ENCODE peak calls at places on chromosomes 12 and 14, in eight cellular contexts. X is upper lobe of right lung, M is tibial artery, C is lower lobe of right lung, O is HCT116, B is heart left ventricle, S is hepatocyte, G is astrocyte. F is an unnamed sample.

GRCh38 chr12:12537421-12537820 is 25.2 kb downstream of the DUSP16 start:
- DNase-seq in X (no peak), C (no peak), S (no peak), M (no peak), B (no peak), O (no peak), G (no peak), F (no peak)

GRCh38 chr12:8491848-8492530 is 21.3 kb upstream of the CLEC4D start:
- DNase-seq in X (no peak), G (no peak), B (no peak), S (no peak), C (no peak), M (no peak), O (no peak), F (no peak)

GRCh38 chr14:23078692-23079116 is 16.2 kb downstream of the ACIN1 start:
- DNase-seq in B (no peak), O (no peak), S (peak; percentile 86), C (peak; percentile 64), G (peak; percentile 91), M (peak; percentile 90), X (no peak), F (no peak)

GRCh38 chr12:24561411-24561871 is 387.5 kb downstream of the BCAT1 start:
- DNase-seq in B (no peak), O (no peak), C (no peak), M (no peak), X (no peak), G (peak; percentile 53), S (peak; percentile 46), F (no peak)

GRCh38 chr14:20697273-20698017 is 8.9 kb downstream of the ANG start:
- DNase-seq in S (peak; percentile 75), M (no peak), B (peak; percentile 53), C (peak; percentile 61), X (no peak), G (peak; percentile 24), O (peak; percentile 55), F (peak; percentile 48)

GRCh38 chr12:58026421-58026820 is 85.1 kb downstream of the ATP23 start:
- DNase-seq in G (no peak), C (no peak), O (no peak), B (no peak), X (no peak), M (no peak), S (no peak), F (no peak)

GRCh38 chr12:54071942-54072341 is 18.3 kb downstream of the HOXC4 start:
- DNase-seq in G (no peak), C (no peak), S (no peak), M (no peak), O (no peak), X (no peak), B (no peak), F (no peak)

GRCh38 chr12:100675432-100675831 is 101.9 kb downstream of the GAS2L3 start:
- DNase-seq in O (no peak), B (peak; percentile 32), C (no peak), M (no peak), X (no peak), G (peak; percentile 34), S (peak; percentile 43), F (peak; percentile 53)

GRCh38 chr14:62053188-62053587 is 291.0 kb downstream of the SNAPC1 start:
- DNase-seq in B (no peak), X (no peak), M (no peak), G (no peak), S (no peak), C (no peak), O (no peak), F (no peak)

DNA sequence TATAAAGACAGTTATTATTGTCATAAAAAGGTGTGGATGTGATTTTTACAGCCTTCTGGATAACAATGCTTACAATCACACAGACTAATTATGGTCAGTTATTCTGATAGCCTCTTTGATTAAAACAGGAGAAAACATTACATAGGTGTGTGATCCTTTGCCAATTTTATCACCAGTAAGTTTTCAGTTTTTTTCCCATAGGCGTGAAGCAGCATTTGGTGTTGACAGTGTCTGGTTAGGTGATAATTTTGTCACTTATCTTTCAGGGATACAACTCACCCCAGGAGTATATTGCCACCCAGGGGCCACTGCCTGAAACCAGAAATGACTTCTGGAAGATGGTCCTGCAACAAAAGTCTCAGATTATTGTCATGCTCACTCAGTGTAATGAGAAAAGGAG is 208.8 kb downstream of the EPS8 start:
- DNase-seq in X (no peak), B (no peak), M (no peak), S (no peak), O (no peak), C (no peak), G (no peak), F (no peak)
- TF ChIP-seq CTCF in X (no peak), B (no peak), M (no peak), S (no peak), O (peak; percentile 5), C (no peak), G (no peak), F (no peak)

DNA sequence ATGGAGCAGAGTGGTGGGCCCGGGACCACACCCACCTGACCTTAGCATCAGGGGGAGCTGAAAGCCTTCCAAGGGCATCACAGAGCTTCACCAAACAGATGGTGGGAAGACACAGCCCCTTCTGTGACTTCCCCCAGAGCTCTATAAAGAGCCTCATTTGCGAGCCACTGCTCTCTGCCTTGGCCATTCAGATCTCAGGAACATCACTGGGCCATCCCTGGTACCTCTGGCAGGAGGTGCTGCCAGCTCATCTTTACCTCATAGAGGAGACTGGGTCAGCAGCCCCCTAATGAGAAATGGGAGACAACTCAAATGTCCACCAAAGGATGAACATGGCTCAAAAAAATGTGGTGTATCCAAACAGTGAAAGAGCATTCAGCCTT is 116.9 kb downstream of the GCH1 start:
- DNase-seq in S (no peak), X (no peak), B (no peak), G (no peak), C (no peak), O (no peak), M (no peak), F (no peak)
- H3K4me3 ChIP-seq in S (no peak overlapping the region), X (no peak overlapping the region), B (no peak overlapping the region), G (no peak overlapping the region), C (no peak overlapping the region), O (no peak overlapping the region), M (no peak overlapping the region), F (no peak overlapping the region)

DNA sequence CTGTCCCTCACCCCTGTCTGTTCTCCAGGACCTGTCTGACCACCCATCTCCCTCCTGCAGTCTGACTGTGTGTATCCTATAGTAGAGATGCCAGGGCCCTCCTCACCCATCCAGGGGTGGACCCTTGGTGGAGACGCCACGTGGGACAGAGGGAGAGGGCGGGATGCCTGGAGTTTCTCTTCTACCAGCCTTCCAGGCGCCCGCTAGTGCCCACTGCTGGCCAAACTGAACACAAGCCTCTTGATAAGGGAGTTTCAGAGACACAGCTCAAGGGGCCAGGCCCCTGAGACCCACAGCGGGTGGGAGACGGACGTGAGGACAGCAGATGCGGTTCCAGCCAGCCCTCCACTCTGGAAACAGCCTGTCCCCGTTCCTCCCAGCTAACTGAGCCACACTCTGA is 147.3 kb downstream of the RBM19 start:
- DNase-seq in O (no peak), X (no peak), G (no peak), S (peak; percentile 24), M (no peak), C (no peak), B (no peak), F (no peak)
- TF ChIP-seq CTCF in O (peak; percentile 25), X (no peak), G (no peak), S (peak; percentile 31), M (no peak), C (no peak), B (no peak), F (no peak)

GRCh38 chr14:100223332-100224171 is 15.4 kb upstream of the YY1 start:
- DNase-seq in O (no peak), M (no peak), X (no peak), C (no peak), G (no peak), B (no peak), S (peak; percentile 34), F (no peak)

GRCh38 chr14:100222219-100223093 is 16.5 kb upstream of the YY1 start:
- DNase-seq in G (no peak), O (no peak), B (no peak), M (no peak), C (no peak), S (no peak), X (no peak), F (no peak)

GRCh38 chr14:100221419-100222218 is 17.3 kb upstream of the YY1 start:
- DNase-seq in B (peak; percentile 35), M (no peak), G (peak; percentile 55), S (peak; percentile 80), C (peak; percentile 80), X (peak; percentile 79), O (no peak), F (peak; percentile 52)

GRCh38 chr14:100225169-100225568 is 13.8 kb upstream of the YY1 start:
- DNase-seq in X (no peak), G (no peak), S (no peak), O (no peak), B (no peak), M (no peak), C (no peak), F (no peak)

DNA sequence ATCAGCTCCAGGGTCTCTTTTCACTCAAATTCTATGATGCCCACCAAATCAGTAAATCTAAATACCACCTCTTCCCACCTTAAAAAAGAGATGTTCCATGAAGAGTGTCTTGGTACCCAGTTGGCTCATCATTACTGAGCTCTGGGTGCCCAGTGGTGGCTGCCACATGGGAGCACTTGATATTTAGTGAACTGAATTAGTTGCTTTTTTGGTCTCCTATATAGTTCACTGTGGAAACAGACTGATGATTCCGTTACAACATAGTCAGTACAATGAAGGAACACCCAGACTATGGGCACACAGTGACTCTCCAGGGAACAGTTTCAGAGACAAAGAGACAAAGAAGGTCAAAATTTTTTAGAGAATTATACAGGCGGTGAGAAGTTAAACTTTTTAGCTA is 14.7 kb upstream of the YY1 start:
- DNase-seq in B (no peak), O (no peak), M (no peak), X (no peak), G (no peak), S (no peak), C (no peak), F (no peak)
- H3K4me3 ChIP-seq in B (no peak overlapping the region), O (no peak overlapping the region), M (no peak overlapping the region), X (no peak overlapping the region), G (no peak overlapping the region), S (no peak overlapping the region), C (no peak overlapping the region), F (no peak overlapping the region)

GRCh38 chr14:68816943-68817430 is 24.1 kb upstream of the ZFP36L1 start:
- DNase-seq in S (no peak), X (no peak), B (no peak), O (no peak), C (no peak), G (no peak), M (no peak), F (no peak)
- TF ChIP-seq CTCF in S (no peak), X (no peak), B (no peak), O (no peak), C (no peak), G (no peak), M (peak; percentile 7), F (peak; percentile 34)